ENCODE peak calls at places on chromosomes 7 and 10, in nine cellular contexts. L, S, U, M, I, P, J, Y and X are unnamed samples. For H3K4me1, the result is how much of the 10 kb centered on the place peaks cover.

GRCh38 chr10:118977022-118977599 is 52.4 kb upstream of the NANOS1 start:
- DNase-seq in L (no peak), S (no peak), U (peak), M (no peak), I (no peak), P (no peak), J (no peak), Y (no peak), X (peak)

GRCh38 chr7:132410385-132410784 is 165.9 kb downstream of the PLXNA4 start:
- DNase-seq in L (no peak), S (no peak), U (no peak), M (no peak), I (peak), P (no peak), J (no peak), Y (no peak), X (no peak)

GRCh38 chr7:8822595-8822994 is 389.2 kb downstream of the NXPH1 start:
- DNase-seq in L (no peak), S (no peak), U (no peak), M (no peak), I (no peak), P (no peak), J (no peak), Y (no peak), X (no peak)

GRCh38 chr10:71582019-71582418 is 137.6 kb downstream of the C10orf105 start:
- DNase-seq in L (no peak), S (no peak), U (peak), M (no peak), I (peak), P (no peak), J (no peak), Y (no peak), X (peak)

GRCh38 chr7:138981332-138982203 is at the start of gene KIAA1549:
- DNase-seq in L (peak), S (peak), U (peak), M (peak), I (peak), P (peak), J (no peak), Y (peak), X (peak)

GRCh38 chr7:157000047-157000726 is 10.3 kb downstream of the MNX1 start:
- DNase-seq in L (no peak), S (no peak), U (peak), M (no peak), I (no peak), P (peak), J (no peak), Y (no peak), X (peak)

GRCh38 chr10:18681971-18682403 is 22.8 kb downstream of the ARL5B start:
- DNase-seq in L (no peak), S (no peak), U (no peak), M (no peak), I (no peak), P (no peak), J (no peak), Y (peak), X (no peak)

GRCh38 chr7:2886900-2887299 is 42.8 kb upstream of the GNA12 start:
- DNase-seq in L (no peak), S (peak), U (peak), M (no peak), I (peak), P (peak), J (peak), Y (peak), X (peak)

GRCh38 chr7:99837649-99838361 is 10.0 kb downstream of the CYP3A43 start:
- DNase-seq in L (no peak), S (no peak), U (no peak), M (no peak), I (peak), P (no peak), J (no peak), Y (no peak), X (no peak)

GRCh38 chr7:100019908-100020307 is 4.5 kb downstream of the ZKSCAN1 start:
- DNase-seq in L (no peak), S (no peak), U (no peak), M (no peak), I (no peak), P (no peak), J (no peak), Y (no peak), X (no peak)

GRCh38 chr10:114822771-114823463 is 1.3 kb downstream of the FHIP2A start:
- DNase-seq in L (no peak), S (no peak), U (no peak), M (no peak), I (peak), P (no peak), J (no peak), Y (peak), X (no peak)

DNA sequence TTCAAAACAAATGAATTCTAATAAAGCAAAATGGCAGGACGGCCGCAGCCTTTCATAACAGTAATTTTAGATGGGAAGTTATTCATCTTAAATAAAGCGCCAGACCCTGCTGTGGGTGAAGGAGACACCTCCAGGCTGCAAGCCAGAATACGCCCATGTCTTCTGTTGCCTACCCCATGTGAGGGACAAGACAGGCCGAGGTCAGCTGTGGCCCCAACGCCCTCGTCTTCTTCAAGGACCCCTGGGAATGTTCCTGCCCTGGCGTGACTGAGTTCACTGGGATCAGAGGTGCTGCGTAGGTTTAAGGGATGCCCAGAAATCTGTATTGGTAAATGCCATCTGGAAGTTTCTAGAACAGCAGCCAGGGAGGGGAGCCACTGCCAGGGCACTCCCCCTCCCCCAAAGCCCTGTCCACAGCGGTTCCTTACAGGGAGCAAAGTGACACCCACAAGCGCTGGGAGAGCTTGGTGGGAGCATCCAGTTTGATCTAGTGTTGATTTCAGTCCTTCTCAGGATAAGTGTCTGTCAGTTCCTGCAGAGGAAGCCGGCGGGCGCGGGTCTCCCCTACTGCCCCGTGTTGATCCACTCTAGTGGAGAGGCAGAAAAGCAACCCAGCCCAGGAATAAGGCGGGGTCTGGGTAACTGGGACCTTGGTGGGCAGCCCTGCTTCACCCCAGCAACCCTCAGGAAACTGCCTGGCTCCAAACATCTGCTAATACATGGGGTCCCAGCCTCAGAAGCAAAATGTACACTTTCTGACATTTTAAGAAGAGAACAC is 20.6 kb downstream of the PAPOLB start:
- DNase-seq in L (no peak), S (no peak), U (no peak), M (no peak), I (no peak), P (no peak), J (no peak), Y (no peak), X (no peak)
- TF ChIP-seq CTCF in L (no peak), S (no peak), U (no peak), M (no peak), I (no peak), P (no peak), J (no peak), Y (no peak), X (no peak)

GRCh38 chr10:27541728-27542285 is 37.7 kb downstream of the RAB18 start:
- DNase-seq in L (no peak), S (no peak), U (no peak), M (no peak), I (no peak), P (no peak), J (no peak), Y (no peak), X (no peak)

GRCh38 chr10:27542812-27543211 is 38.7 kb downstream of the RAB18 start:
- DNase-seq in L (no peak), S (no peak), U (no peak), M (no peak), I (peak), P (no peak), J (no peak), Y (peak), X (no peak)

GRCh38 chr10:27540672-27541071 is 36.6 kb downstream of the RAB18 start:
- DNase-seq in L (no peak), S (no peak), U (no peak), M (no peak), I (no peak), P (no peak), J (no peak), Y (no peak), X (no peak)

GRCh38 chr10:27537812-27538211 is 33.7 kb downstream of the RAB18 start:
- DNase-seq in L (no peak), S (no peak), U (no peak), M (no peak), I (no peak), P (no peak), J (no peak), Y (no peak), X (no peak)

GRCh38 chr10:27542324-27542723 is 38.2 kb downstream of the RAB18 start:
- DNase-seq in L (no peak), S (no peak), U (no peak), M (no peak), I (no peak), P (no peak), J (no peak), Y (no peak), X (no peak)
- H3K27ac ChIP-seq in L (no peak), S (peak), U (no peak), M (no peak), I (no peak), P (no peak), J (no peak), Y (no peak), X (no peak)

DNA sequence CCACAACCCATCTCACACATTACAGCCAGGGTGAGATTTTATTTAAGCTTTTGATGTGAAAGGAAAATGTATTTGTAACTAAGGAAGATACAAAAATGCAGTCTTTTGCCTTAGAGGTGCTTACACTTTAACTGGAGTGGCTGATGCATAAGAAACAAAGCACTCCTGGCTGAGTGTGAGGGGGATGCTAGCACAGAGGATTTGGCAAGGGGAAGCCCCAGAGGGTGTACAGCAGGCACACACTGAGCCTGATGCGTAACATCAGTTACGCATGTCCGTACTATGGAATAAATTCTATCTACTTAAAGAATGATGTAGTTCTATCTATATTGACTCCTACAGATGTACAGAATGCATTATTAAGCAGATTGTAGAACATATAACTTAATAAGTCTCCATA is 17.8 kb downstream of the GIMAP8 start:
- DNase-seq in L (no peak), S (no peak), U (no peak), M (no peak), I (no peak), P (no peak), J (no peak), Y (no peak), X (no peak)
- H3K4me1 ChIP-seq in L (under half), S (under half), U (under half), M (under half), I (under half), P (under half), J (under half), Y (under half), X (under half)

GRCh38 chr7:604038-604883 is 84.6 kb upstream of the PDGFA start:
- DNase-seq in L (peak), S (peak), U (no peak), M (peak), I (peak), P (no peak), J (peak), Y (peak), X (peak)
- TF ChIP-seq CTCF in L (no peak), S (no peak), U (no peak), M (no peak), I (no peak), P (no peak), J (no peak), Y (no peak), X (no peak)

GRCh38 chr7:43590862-43591550 is 8.1 kb downstream of the STK17A start:
- DNase-seq in L (no peak), S (no peak), U (no peak), M (no peak), I (no peak), P (no peak), J (no peak), Y (no peak), X (no peak)

GRCh38 chr7:43591551-43592180 is 8.8 kb downstream of the STK17A start:
- DNase-seq in L (no peak), S (no peak), U (no peak), M (no peak), I (no peak), P (no peak), J (no peak), Y (peak), X (no peak)

GRCh38 chr7:43589133-43589478 is 6.2 kb downstream of the STK17A start:
- DNase-seq in L (no peak), S (no peak), U (no peak), M (no peak), I (no peak), P (no peak), J (no peak), Y (no peak), X (no peak)

GRCh38 chr7:43588477-43589132 is 5.7 kb downstream of the STK17A start:
- DNase-seq in L (no peak), S (no peak), U (no peak), M (no peak), I (no peak), P (no peak), J (no peak), Y (no peak), X (no peak)

DNA sequence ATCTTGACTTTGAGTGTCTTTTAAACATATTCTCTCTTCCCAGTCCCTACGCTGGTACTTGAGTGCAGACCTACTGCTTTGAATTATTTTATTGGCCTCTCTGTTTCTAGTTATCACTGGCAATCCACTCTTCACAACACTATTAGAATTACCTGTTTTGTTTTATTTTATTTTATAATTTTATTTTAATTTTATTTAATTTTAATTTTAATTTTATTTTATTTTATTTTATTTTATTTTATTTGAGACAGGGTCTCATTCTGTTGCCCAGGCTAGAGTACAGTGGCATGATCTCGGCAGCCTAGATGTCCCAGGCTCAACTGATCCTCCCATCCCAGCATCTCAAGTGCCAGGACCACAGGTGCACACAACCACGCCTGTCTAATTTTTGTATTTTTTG is 6.8 kb downstream of the STK17A start:
- DNase-seq in L (no peak), S (no peak), U (no peak), M (no peak), I (no peak), P (no peak), J (no peak), Y (no peak), X (no peak)
- H3K27ac ChIP-seq in L (no peak), S (no peak), U (no peak), M (no peak), I (no peak), P (no peak), J (no peak), Y (no peak), X (no peak)

GRCh38 chr10:80161321-80162084 is 29.0 kb downstream of the PLAC9 start:
- DNase-seq in L (no peak), S (no peak), U (peak), M (no peak), I (no peak), P (peak), J (no peak), Y (no peak), X (peak)
- H3K4me1 ChIP-seq in L (half or more), S (under half), U (under half), M (under half), I (half or more), P (under half), J (half or more), Y (half or more), X (under half)

DNA sequence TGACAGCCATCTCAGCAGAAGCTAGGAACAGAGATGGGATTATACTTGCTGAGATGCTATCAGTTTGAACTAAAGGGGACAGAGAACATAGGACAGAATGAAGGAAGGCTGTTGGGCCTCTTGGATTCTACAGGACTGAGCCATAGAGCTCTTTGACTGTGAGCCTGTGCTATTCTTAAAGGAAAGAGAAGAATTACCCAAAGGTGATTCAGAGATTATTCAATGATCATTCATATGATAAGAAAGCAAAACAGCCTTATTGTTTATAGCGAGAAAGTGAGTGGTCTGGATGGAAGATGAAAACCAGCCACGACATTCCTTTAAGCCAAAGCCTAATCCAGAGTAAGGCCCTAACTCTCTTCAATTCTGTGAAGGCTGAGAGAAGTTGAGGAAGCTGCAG is 69.7 kb upstream of the NEUROD6 start:
- DNase-seq in L (no peak), S (no peak), U (no peak), M (no peak), I (no peak), P (no peak), J (no peak), Y (peak), X (no peak)
- TF ChIP-seq CTCF in L (no peak), S (no peak), U (no peak), M (no peak), I (no peak), P (no peak), J (no peak), Y (no peak), X (no peak)

GRCh38 chr10:110404374-110404773 is 93.3 kb upstream of the DUSP5 start:
- DNase-seq in L (no peak), S (no peak), U (no peak), M (no peak), I (peak), P (no peak), J (no peak), Y (no peak), X (no peak)
- H3K27ac ChIP-seq in L (no peak), S (no peak), U (no peak), M (no peak), I (no peak), P (no peak), J (no peak), Y (no peak), X (no peak)